ENCODE peak calls at places on chromosomes 11 and 22, in eight cellular contexts. B is HCT116, T is right lobe of liver, L is HepG2, J is stomach, V is transverse colon, E is heart left ventricle, O is esophagus muscularis mucosa. M is an unnamed sample. For H3K4me1, the result is how much of the 10 kb centered on the place peaks cover.

GRCh38 chr11:94993400-94993943 is 20.0 kb downstream of the KDM4D start:
- DNase-seq in J (no peak), E (no peak), B (no peak), V (no peak), T (no peak), O (no peak), L (no peak), M (no peak)

GRCh38 chr11:59145534-59145933 is 2.9 kb downstream of the FAM111A start:
- DNase-seq in L (no peak), E (no peak), B (no peak), T (no peak), J (no peak), O (no peak), V (no peak), M (peak)

GRCh38 chr22:47289316-47289985 is 527.0 kb downstream of the TBC1D22A start:
- DNase-seq in L (no peak), T (no peak), J (no peak), B (no peak), V (no peak), E (no peak), O (no peak), M (no peak)

GRCh38 chr11:22199243-22199642 is 6.4 kb downstream of the ANO5 start:
- DNase-seq in J (no peak), T (no peak), V (no peak), E (no peak), L (no peak), B (no peak), O (no peak), M (no peak)

GRCh38 chr11:78318733-78319132 is 98.9 kb downstream of the GAB2 start:
- DNase-seq in T (no peak), L (no peak), V (no peak), E (no peak), J (no peak), O (no peak), B (no peak), M (no peak)

GRCh38 chr11:70244698-70245097 is 25.8 kb upstream of the PPFIA1 start:
- DNase-seq in J (no peak), O (no peak), T (no peak), L (no peak), V (no peak), B (no peak), E (no peak), M (no peak)

GRCh38 chr11:63855975-63856374 is 17.1 kb downstream of the MARK2 start:
- DNase-seq in E (no peak), V (no peak), T (no peak), O (no peak), B (no peak), L (peak), J (no peak), M (no peak)

GRCh38 chr11:91730071-91730470 is 494.5 kb upstream of the FAT3 start:
- DNase-seq in O (no peak), T (no peak), L (no peak), J (no peak), V (no peak), B (no peak), E (no peak), M (no peak)

GRCh38 chr11:70212227-70212811 is 9.2 kb downstream of the FADD start:
- DNase-seq in B (no peak), V (peak), O (no peak), E (no peak), J (peak), L (peak), T (no peak), M (no peak)

GRCh38 chr11:71298761-71299181 is 46.4 kb upstream of the SHANK2 start:
- DNase-seq in J (peak), E (no peak), L (no peak), B (no peak), T (no peak), O (peak), V (no peak), M (no peak)

GRCh38 chr22:32698926-32699619 is 102.4 kb upstream of the TIMP3 start:
- DNase-seq in B (no peak), V (peak), O (no peak), T (no peak), L (no peak), E (peak), J (no peak), M (peak)

GRCh38 chr11:69285091-69285490 is 8.9 kb upstream of the MYEOV start:
- DNase-seq in J (no peak), L (no peak), E (no peak), B (no peak), O (no peak), T (no peak), V (no peak), M (no peak)

GRCh38 chr22:29330753-29331152 is 15.3 kb upstream of the RASL10A start:
- DNase-seq in E (peak), B (no peak), V (no peak), O (no peak), T (peak), J (no peak), L (no peak), M (peak)

GRCh38 chr22:39510529-39511149 is 8.5 kb downstream of the MIEF1 start:
- DNase-seq in O (no peak), J (no peak), E (no peak), L (no peak), V (no peak), T (no peak), B (no peak), M (no peak)

GRCh38 chr11:17012712-17013547 is 1.3 kb downstream of the PLEKHA7 start:
- DNase-seq in O (no peak), E (peak), V (peak), L (peak), J (peak), B (peak), T (peak), M (peak)

GRCh38 chr11:130260080-130260627 is 54.6 kb downstream of the ZBTB44 start:
- DNase-seq in L (peak), O (no peak), B (no peak), J (no peak), E (no peak), V (no peak), T (no peak), M (no peak)

GRCh38 chr11:95229199-95230053 is 1.6 kb downstream of the SESN3 start:
- DNase-seq in O (no peak), E (peak), T (peak), V (no peak), B (no peak), J (no peak), L (no peak), M (no peak)

GRCh38 chr22:46937185-46937584 is 174.7 kb downstream of the TBC1D22A start:
- DNase-seq in E (no peak), B (no peak), V (no peak), T (no peak), J (no peak), O (no peak), L (peak), M (no peak)

GRCh38 chr11:107040447-107041444 is 22.5 kb upstream of the GUCY1A2 start:
- DNase-seq in L (no peak), O (no peak), V (no peak), E (no peak), J (no peak), T (no peak), B (no peak), M (no peak)

GRCh38 chr22:42437488-42438292 is 5.5 kb upstream of the NFAM1 start:
- DNase-seq in V (peak), T (peak), O (no peak), L (peak), B (peak), E (peak), J (peak), M (peak)

DNA sequence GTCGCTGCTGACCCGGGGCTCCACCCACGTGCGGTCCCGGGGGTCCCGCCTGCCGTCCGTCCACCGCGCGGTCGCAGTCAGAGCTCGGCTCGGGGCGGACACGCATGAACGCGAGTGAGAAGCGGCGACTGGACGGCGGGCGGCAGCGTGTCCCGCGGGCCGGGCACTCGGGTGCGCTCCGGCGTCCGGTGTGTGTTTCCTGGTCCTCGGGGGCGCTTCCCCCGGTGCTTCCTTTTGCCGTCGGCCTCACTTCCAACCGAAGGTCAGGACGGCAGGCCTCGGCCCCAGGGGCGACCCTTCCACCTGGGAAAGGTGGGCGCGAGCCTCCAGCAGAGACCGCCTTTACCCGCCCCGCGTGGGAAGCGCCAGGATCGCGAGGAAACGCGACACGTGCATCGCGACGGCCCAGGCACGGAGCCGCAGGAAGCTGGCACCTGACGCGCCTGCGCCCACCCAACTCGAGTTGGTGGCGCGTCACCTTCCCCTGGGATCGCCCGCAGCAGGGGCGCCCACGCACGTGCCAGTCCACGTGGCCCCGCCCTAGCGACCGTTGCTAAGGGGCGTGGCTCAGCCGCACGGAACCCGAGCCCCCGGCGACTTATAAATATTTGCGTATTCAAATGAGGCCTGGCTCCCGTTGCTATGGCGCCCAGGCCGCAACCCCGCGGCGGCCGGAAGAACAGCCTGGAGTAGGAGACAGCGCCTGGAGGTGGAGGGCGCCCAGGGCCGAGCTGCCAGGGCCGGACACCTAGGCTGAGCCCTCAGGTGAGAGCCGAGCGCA is at the start of gene LRRC56:
- DNase-seq in E (peak), J (peak), B (peak), V (peak), O (no peak), T (peak), L (peak), M (peak)
- H3K4me3 ChIP-seq in E (peak), J (peak), B (peak), V (peak), O (peak), T (peak), L (peak), M (peak)

GRCh38 chr11:72745511-72745910 is 6.7 kb downstream of the ARAP1 start:
- DNase-seq in J (no peak), O (no peak), L (no peak), B (no peak), T (no peak), V (no peak), E (no peak), M (no peak)

GRCh38 chr11:72741849-72742521 is 10.2 kb downstream of the ARAP1 start:
- DNase-seq in V (no peak), L (no peak), E (peak), J (no peak), O (no peak), B (no peak), T (no peak), M (no peak)

GRCh38 chr11:72742522-72743320 is 9.5 kb downstream of the ARAP1 start:
- DNase-seq in O (no peak), V (no peak), T (no peak), L (no peak), B (no peak), J (no peak), E (no peak), M (no peak)

GRCh38 chr11:72744474-72744873 is 7.7 kb downstream of the ARAP1 start:
- DNase-seq in L (no peak), E (no peak), T (no peak), O (no peak), V (peak), B (no peak), J (no peak), M (no peak)

DNA sequence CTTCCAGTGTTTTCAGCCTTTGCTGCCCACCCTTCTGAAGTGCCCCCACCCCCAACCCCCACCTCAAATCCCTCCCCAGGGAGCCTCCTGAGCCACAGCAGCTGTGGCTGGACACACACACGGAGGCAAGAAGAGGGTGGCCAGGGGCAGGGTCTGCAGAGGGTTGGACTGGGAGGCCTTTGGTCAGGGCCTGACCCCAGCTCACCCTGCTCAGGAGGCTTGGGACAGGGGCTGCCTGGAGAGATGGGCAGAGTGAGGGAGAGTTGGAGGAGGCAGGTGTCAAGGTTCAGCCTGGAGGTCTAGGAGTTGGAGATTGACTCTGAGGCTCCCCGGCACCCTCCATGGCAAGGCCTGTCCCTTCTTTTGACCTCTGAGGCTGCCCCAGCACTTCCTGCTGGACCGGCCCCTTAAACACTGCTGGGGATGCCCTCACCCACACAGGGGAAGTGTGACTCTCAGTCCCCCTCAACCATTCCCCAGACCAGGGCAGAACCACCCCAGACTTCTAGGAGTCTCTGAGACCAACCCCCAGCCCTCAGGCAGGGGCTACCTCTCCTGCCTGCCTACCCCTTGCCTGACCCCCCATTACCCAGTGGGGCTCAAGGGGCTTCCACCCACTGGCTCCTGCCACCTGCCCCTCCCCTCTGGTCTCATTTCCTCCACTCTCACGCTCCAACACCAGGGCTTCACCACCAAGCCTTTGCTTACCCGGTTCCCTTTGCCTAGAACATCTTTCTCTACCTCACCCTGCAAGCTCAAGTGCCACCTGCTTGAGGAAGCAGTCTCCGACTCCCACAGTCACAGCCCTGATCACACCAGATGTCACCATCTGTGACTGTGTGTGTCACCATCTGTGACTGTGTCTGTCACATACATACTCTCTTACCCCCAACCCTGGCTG is 8.6 kb downstream of the ARAP1 start:
- DNase-seq in T (no peak), J (no peak), V (no peak), O (no peak), L (no peak), B (no peak), E (no peak), M (no peak)
- H3K4me1 ChIP-seq in T (under half), J (under half), V (under half), O (half or more), L (half or more), B (under half), E (under half), M (under half)

GRCh38 chr11:67482736-67483497 is at the start of gene AIP:
- DNase-seq in O (peak), J (peak), B (peak), L (peak), V (peak), E (peak), T (peak), M (peak)
- TF ChIP-seq POLR2A in O (no peak), J (no peak), B (no peak), L (peak), V (peak), E (peak), T (peak), M (no peak)

GRCh38 chr22:36417281-36417686 is 29.5 kb upstream of the MYH9 start:
- DNase-seq in O (no peak), T (peak), B (no peak), E (no peak), V (peak), L (no peak), J (peak), M (peak)

GRCh38 chr22:36422287-36423014 is 34.7 kb upstream of the MYH9 start:
- DNase-seq in O (no peak), V (no peak), J (no peak), B (no peak), L (peak), E (no peak), T (no peak), M (no peak)

GRCh38 chr22:36419912-36420882 is 32.4 kb upstream of the MYH9 start:
- DNase-seq in T (no peak), J (no peak), V (peak), O (no peak), L (no peak), E (peak), B (no peak), M (no peak)

GRCh38 chr22:36415415-36416168 is 27.8 kb upstream of the MYH9 start:
- DNase-seq in J (no peak), E (no peak), T (no peak), L (no peak), O (no peak), B (no peak), V (no peak), M (no peak)

GRCh38 chr22:36419177-36419911 is 31.6 kb upstream of the MYH9 start:
- DNase-seq in B (no peak), T (peak), J (no peak), V (peak), E (peak), L (peak), O (no peak), M (no peak)
- H3K4me3 ChIP-seq in B (no peak), T (peak), J (peak), V (peak), E (peak), L (no peak), O (peak), M (no peak)

DNA sequence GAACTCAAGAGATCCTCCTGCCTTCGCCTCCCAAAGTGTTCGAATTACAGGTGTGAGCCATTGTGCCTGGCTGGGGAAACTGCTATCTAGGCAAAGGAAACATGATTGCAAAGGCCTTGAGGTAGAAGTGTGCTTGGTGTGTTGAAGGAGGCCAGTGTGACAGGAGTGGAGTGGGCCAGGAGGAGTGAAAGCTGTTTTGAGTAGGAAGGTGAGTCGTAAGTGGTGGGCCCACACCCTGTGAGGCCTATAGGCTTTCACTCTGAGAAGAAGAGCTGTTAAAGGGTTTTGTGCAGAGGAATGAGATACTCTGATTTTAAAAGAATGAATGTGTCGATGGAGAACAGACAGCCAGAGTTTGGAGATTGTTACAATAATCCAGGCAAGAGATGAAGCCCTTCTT is 43.4 kb downstream of the WEE1 start:
- DNase-seq in O (no peak), B (no peak), J (no peak), T (no peak), L (no peak), V (no peak), E (no peak), M (no peak)
- H3K4me1 ChIP-seq in O (under half), B (under half), J (under half), T (under half), L (under half), V (under half), E (under half), M (under half)

GRCh38 chr22:21759631-21760030 is 24.0 kb upstream of the YPEL1 start:
- DNase-seq in B (no peak), E (no peak), V (no peak), J (no peak), L (no peak), O (no peak), T (no peak), M (no peak)

GRCh38 chr22:21759133-21759532 is 23.5 kb upstream of the YPEL1 start:
- DNase-seq in L (no peak), O (no peak), T (no peak), V (no peak), J (no peak), E (no peak), B (no peak), M (no peak)

GRCh38 chr22:21758056-21758455 is 22.5 kb upstream of the YPEL1 start:
- DNase-seq in V (no peak), E (no peak), B (no peak), T (no peak), L (no peak), J (no peak), O (no peak), M (no peak)

GRCh38 chr22:21760640-21761039 is 25.0 kb upstream of the YPEL1 start:
- DNase-seq in E (no peak), B (no peak), J (no peak), L (no peak), V (no peak), T (no peak), O (no peak), M (no peak)

DNA sequence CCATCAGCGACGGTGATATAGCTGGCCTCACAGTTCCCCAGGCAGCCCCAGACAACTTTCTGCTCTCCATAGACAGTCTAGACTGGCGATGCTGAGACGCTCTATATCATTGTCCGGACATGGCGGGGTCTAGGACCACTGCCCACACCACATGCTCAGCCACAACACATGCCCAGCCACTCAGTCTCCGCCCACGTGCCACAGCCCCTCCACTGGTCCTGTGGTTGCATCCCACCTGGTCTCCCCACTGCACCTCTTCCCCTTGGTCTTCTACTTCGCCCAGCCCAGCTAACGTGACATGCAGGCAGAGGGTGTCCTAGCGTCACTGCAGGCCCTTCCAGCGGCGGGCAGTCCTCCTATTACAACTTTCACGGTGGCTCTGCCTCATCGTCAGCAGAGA is 22.9 kb upstream of the YPEL1 start:
- DNase-seq in T (no peak), B (no peak), O (no peak), V (no peak), L (no peak), E (no peak), J (no peak), M (no peak)
- TF ChIP-seq POLR2A in T (no peak), B (no peak), O (no peak), V (no peak), L (no peak), E (no peak), J (no peak), M (no peak)

DNA sequence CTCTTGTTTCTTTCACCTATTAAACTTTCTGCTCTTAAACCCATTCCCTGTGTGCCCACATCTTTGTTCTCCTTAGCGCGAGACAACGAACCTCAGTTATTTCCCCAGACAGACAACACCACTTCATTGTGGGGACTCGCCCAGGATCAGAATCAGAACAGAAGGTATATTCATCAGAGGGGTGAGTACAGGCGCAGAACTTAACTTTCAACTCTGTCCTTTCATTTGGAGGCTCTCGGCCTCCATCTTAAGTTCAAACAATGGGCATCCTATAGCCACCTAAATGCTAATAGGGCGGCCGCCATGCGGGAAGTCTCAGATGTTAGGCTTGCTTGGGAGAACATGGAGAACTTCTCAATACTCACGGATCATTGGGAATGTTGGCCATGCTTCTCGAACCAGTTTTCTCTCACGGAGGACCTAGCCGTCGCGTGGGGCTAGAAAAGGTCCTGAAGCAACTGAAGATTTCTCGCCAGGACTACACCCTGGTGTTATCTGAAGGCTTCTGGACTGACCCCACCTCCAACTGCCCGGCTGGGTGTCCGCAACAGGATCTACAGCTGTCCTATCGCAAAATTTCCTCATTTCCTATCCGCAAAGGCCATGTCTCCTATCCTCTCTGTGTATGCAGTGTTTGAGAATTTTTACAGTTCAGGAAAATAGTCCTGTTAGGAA is 13.4 kb upstream of the HYLS1 start:
- DNase-seq in T (no peak), L (no peak), O (no peak), J (no peak), E (no peak), V (no peak), B (no peak), M (no peak)
- H3K4me3 ChIP-seq in T (no peak), L (peak), O (no peak), J (no peak), E (peak), V (no peak), B (no peak), M (no peak)

GRCh38 chr22:19480173-19480568 is 451 bp downstream of the CDC45 start:
- DNase-seq in B (no peak), O (no peak), L (peak), T (no peak), V (no peak), E (no peak), J (no peak), M (no peak)
- H3K4me1 ChIP-seq in B (under half), O (under half), L (under half), T (under half), V (under half), E (under half), J (under half), M (under half)

GRCh38 chr11:61791737-61792309 is 576 bp downstream of the TMEM258 start:
- DNase-seq in L (peak), T (peak), V (peak), O (no peak), B (peak), E (peak), J (peak), M (peak)
- TF ChIP-seq POLR2A in L (peak), T (no peak), V (no peak), O (no peak), B (no peak), E (no peak), J (no peak), M (no peak)

M was measured in body of pancreas.